ENCODE peak calls at places on chromosomes 11 and 22, in four cellular contexts. F is IMR-90, J is endothelial cell of umbilical vein, G is K562. T is an unnamed sample.
A peak's percentile ranks its signal among the peaks of the same experiment; 100 is the strongest.

GRCh38 chr11:23555085-23555484 is 694.8 kb upstream of the CCDC179 start:
- DNase-seq in G (no peak), F (peak; percentile 76), J (peak; percentile 57), T (no peak)

GRCh38 chr11:75737314-75737713 is 19.7 kb downstream of the MOGAT2 start:
- DNase-seq in G (no peak), J (no peak), F (no peak), T (no peak)

GRCh38 chr22:27880778-27881394 is 38.2 kb downstream of the PITPNB start:
- DNase-seq in J (peak; percentile 85), G (peak; percentile 58), F (peak; percentile 86), T (no peak)

GRCh38 chr11:15815246-15816209 is 540.8 kb downstream of the SOX6 start:
- DNase-seq in G (no peak), J (no peak), F (no peak), T (no peak)

GRCh38 chr22:30224161-30224857 is 22.2 kb downstream of the LIF start:
- DNase-seq in J (no peak), F (no peak), G (no peak), T (peak; percentile 27)

GRCh38 chr11:85769758-85770157 is 41.2 kb downstream of the SYTL2 start:
- DNase-seq in G (no peak), F (no peak), J (no peak), T (no peak)

GRCh38 chr11:133530501-133530835 is 1.8 kb downstream of the OPCML start:
- DNase-seq in G (no peak), F (no peak), J (no peak), T (no peak)

GRCh38 chr11:76588455-76589325 is 81.9 kb downstream of the LRRC32 start:
- DNase-seq in G (peak; percentile 9), F (peak; percentile 25), J (peak; percentile 99), T (no peak)

GRCh38 chr22:30968015-30968923 is at the start of gene MORC2:
- DNase-seq in F (peak; percentile 15), G (peak; percentile 85), J (no peak), T (no peak)

GRCh38 chr11:83249972-83250593 is 36.1 kb downstream of the CCDC90B start:
- DNase-seq in G (peak; percentile 61), F (peak; percentile 69), J (peak; percentile 46), T (no peak)

GRCh38 chr22:29216873-29217666 is 11.4 kb downstream of the EMID1 start:
- DNase-seq in F (peak; percentile 78), J (no peak), G (no peak), T (no peak)

GRCh38 chr11:112322173-112322813 is 61.6 kb upstream of the PLET1 start:
- DNase-seq in J (no peak), F (no peak), G (no peak), T (no peak)

GRCh38 chr11:88507771-88508557 is 170.4 kb upstream of the CTSC start:
- DNase-seq in F (no peak), G (no peak), J (peak; percentile 16), T (no peak)

GRCh38 chr22:49111085-49111484 is 716.6 kb downstream of the BRD1 start:
- DNase-seq in F (no peak), G (no peak), J (no peak), T (no peak)
- TF ChIP-seq FOS in F (no peak), G (no peak), J (no peak), T (no peak)

GRCh38 chr11:90753546-90753945 is 530.7 kb upstream of the CHORDC1 start:
- DNase-seq in J (no peak), F (no peak), G (no peak), T (no peak)
- TF ChIP-seq FOS in J (no peak), F (no peak), G (no peak), T (no peak)

DNA sequence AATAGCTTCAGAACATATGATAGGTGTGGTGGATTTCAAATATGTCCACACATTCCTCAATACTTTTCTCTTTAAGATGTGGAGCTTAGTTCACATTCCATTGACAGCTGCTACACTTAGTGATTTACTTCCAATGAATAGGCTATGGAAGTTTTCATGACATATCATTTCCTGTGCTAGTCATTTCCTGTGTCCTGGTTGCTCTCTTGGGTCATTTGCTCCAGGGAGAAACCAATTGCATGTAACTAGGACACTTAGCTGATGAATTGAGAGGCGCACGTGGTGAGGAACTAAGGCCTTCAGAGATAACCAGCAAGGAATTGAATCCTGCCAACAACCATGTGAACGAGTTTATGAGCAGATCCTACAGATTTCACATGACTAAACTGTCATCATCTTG is 120.9 kb downstream of the SLC17A6 start:
- DNase-seq in F (peak; percentile 79), G (no peak), J (peak; percentile 83), T (no peak)
- TF ChIP-seq FOS in F (no peak), G (no peak), J (peak; percentile 83), T (no peak)

GRCh38 chr11:57131080-57131790 is 50.5 kb upstream of the LRRC55 start:
- DNase-seq in G (peak; percentile 68), F (peak; percentile 13), J (peak; percentile 47), T (no peak)
- TF ChIP-seq FOS in G (no peak), F (no peak), J (no peak), T (no peak)

GRCh38 chr11:63892233-63892632 is 24.7 kb downstream of the RCOR2 start:
- DNase-seq in J (no peak), F (peak; percentile 57), G (no peak), T (no peak)

GRCh38 chr11:63890368-63890767 is 26.6 kb downstream of the RCOR2 start:
- DNase-seq in J (no peak), G (no peak), F (no peak), T (no peak)

GRCh38 chr11:63889344-63889743 is 27.6 kb downstream of the RCOR2 start:
- DNase-seq in F (no peak), G (no peak), J (no peak), T (no peak)

GRCh38 chr11:63887600-63887999 is 29.4 kb downstream of the RCOR2 start:
- DNase-seq in G (no peak), F (no peak), J (no peak), T (no peak)

GRCh38 chr11:63888170-63889086 is 28.5 kb downstream of the RCOR2 start:
- DNase-seq in J (peak; percentile 20), F (peak; percentile 52), G (peak; percentile 89), T (no peak)
- TF ChIP-seq FOS in J (no peak), F (peak; percentile 4), G (no peak), T (no peak)

GRCh38 chr11:7595951-7596350 is 77.3 kb downstream of the CYB5R2 start:
- DNase-seq in J (no peak), F (no peak), G (no peak), T (no peak)

GRCh38 chr11:7595016-7595869 is 78.1 kb downstream of the CYB5R2 start:
- DNase-seq in F (no peak), J (no peak), G (no peak), T (no peak)

GRCh38 chr11:7599209-7599608 is 74.1 kb downstream of the CYB5R2 start:
- DNase-seq in F (no peak), G (no peak), J (peak; percentile 64), T (no peak)

GRCh38 chr11:7597620-7598019 is 75.7 kb downstream of the CYB5R2 start:
- DNase-seq in F (no peak), J (no peak), G (no peak), T (no peak)

GRCh38 chr11:7596975-7597391 is 76.3 kb downstream of the CYB5R2 start:
- DNase-seq in F (no peak), J (no peak), G (no peak), T (no peak)
- TF ChIP-seq FOS in F (no peak), J (no peak), G (no peak), T (no peak)

GRCh38 chr11:7417328-7417727 is 68.0 kb upstream of the OLFML1 start:
- DNase-seq in F (no peak), J (no peak), G (no peak), T (no peak)
- TF ChIP-seq FOS in F (no peak), J (no peak), G (no peak), T (no peak)

GRCh38 chr11:117045956-117046355 is 52.3 kb downstream of the SIK3 start:
- DNase-seq in J (no peak), G (no peak), F (no peak), T (no peak)

GRCh38 chr11:117039897-117040296 is 58.3 kb downstream of the SIK3 start:
- DNase-seq in G (peak; percentile 20), J (no peak), F (peak; percentile 46), T (no peak)

GRCh38 chr11:117044287-117045035 is 53.8 kb downstream of the SIK3 start:
- DNase-seq in F (no peak), G (no peak), J (peak; percentile 69), T (no peak)

GRCh38 chr11:117042689-117043088 is 55.5 kb downstream of the SIK3 start:
- DNase-seq in F (no peak), G (no peak), J (no peak), T (no peak)

GRCh38 chr11:117045196-117045595 is 53.0 kb downstream of the SIK3 start:
- DNase-seq in J (no peak), G (peak; percentile 23), F (peak; percentile 61), T (no peak)
- TF ChIP-seq FOS in J (no peak), G (no peak), F (no peak), T (no peak)